ENCODE peak calls at places on chromosomes 1 and 21, in seven cellular contexts. O, R, D, H, S, N and V are unnamed samples.

GRCh38 chr21:45087022-45087823 is 12.8 kb downstream of the ADARB1 start:
- DNase-seq in O (no peak), R (no peak), D (no peak), H (no peak), S (no peak), N (no peak), V (no peak)

GRCh38 chr1:116740726-116741125 is 13.5 kb upstream of the CD2 start:
- DNase-seq in O (no peak), R (no peak), D (no peak), H (no peak), S (no peak), N (no peak), V (no peak)

GRCh38 chr1:33382651-33383415 is 48.1 kb downstream of the PHC2 start:
- DNase-seq in O (peak), R (peak), D (no peak), H (no peak), S (no peak), N (no peak), V (no peak)

GRCh38 chr1:93552751-93553455 is 105.0 kb downstream of the FNBP1L start:
- DNase-seq in O (peak), R (peak), D (no peak), H (no peak), S (no peak), N (no peak), V (peak)

GRCh38 chr1:21651214-21652042 is 17.7 kb downstream of the RAP1GAP start:
- DNase-seq in O (no peak), R (no peak), D (peak), H (peak), S (no peak), N (no peak), V (peak)

GRCh38 chr1:205933672-205934618 is 9.3 kb downstream of the SLC26A9 start:
- DNase-seq in O (peak), R (peak), D (no peak), H (no peak), S (no peak), N (no peak), V (peak)

GRCh38 chr21:36429672-36430546 is 44.7 kb downstream of the CHAF1B start:
- DNase-seq in O (peak), R (peak), D (peak), H (peak), S (peak), N (peak), V (peak)

GRCh38 chr1:229229721-229230135 is 41.2 kb upstream of the RAB4A start:
- DNase-seq in O (peak), R (no peak), D (peak), H (peak), S (peak), N (peak), V (no peak)

GRCh38 chr1:39657402-39657801 is 14.5 kb downstream of the NT5C1A start:
- DNase-seq in O (peak), R (no peak), D (no peak), H (no peak), S (no peak), N (no peak), V (no peak)

GRCh38 chr1:229220163-229220846 is 50.6 kb upstream of the RAB4A start:
- DNase-seq in O (no peak), R (no peak), D (no peak), H (no peak), S (no peak), N (no peak), V (no peak)

GRCh38 chr1:79074975-79075374 is 68.4 kb upstream of the ADGRL4 start:
- DNase-seq in O (peak), R (no peak), D (no peak), H (no peak), S (no peak), N (no peak), V (peak)

GRCh38 chr1:51230501-51231078 is 5.5 kb upstream of the RNF11 start:
- DNase-seq in O (no peak), R (no peak), D (no peak), H (no peak), S (no peak), N (no peak), V (peak)

GRCh38 chr1:169113613-169114119 is 7.2 kb downstream of the ATP1B1 start:
- DNase-seq in O (peak), R (peak), D (no peak), H (no peak), S (no peak), N (no peak), V (peak)

GRCh38 chr1:111227875-111228747 is 598 bp downstream of the CHI3L2 start:
- DNase-seq in O (peak), R (peak), D (no peak), H (peak), S (no peak), N (no peak), V (peak)

GRCh38 chr1:183027031-183027430 is 3.8 kb downstream of the LAMC1 start:
- DNase-seq in O (no peak), R (no peak), D (no peak), H (no peak), S (no peak), N (no peak), V (no peak)

GRCh38 chr1:9628541-9629444 is 22.7 kb upstream of the PIK3CD start:
- DNase-seq in O (no peak), R (no peak), D (no peak), H (no peak), S (no peak), N (no peak), V (no peak)

DNA sequence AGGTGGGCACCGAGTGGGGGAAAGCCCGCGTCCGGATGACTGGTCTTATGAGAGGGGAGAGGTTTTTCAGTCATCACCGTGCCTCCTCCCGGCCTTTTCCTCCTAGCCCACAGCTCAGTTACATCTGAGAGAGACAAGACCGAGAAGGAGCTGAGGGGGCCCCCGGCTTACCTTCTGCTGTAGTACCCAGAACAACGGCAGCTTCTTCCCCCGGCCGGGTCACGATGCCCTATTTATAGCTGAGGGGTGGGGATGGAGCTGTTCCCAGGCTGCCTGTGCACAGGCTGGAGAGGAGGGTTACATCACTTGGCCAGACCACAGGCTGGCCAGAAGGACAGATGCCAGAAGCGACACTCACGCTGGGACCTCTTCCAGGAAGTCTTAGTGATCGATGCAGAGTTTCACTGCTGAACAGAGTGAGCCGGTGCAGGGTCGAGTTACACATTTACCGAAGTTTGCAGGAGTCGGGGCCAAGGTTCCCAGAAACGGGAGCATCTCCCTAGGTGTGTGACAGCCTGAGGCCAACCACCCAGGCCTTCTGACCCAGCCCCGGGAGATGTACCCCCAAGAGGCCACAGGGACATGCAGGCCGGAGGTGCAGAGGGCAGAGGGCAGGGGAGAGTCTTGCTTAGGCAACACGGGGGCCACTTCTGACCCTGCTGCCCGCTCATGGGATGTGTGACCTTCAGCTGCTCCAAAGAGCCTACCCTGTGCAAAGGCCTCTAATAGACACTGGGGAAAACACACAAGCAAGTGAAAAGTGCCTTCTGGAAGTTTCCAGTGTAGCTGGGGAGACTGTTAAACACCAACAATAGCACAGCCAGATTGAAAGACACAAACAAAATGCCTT is at the start of gene AGT:
- DNase-seq in O (peak), R (peak), D (peak), H (peak), S (no peak), N (peak), V (no peak)
- H3K4me3 ChIP-seq in O (no peak), R (no peak), D (no peak), H (peak), S (no peak), N (peak), V (no peak)

DNA sequence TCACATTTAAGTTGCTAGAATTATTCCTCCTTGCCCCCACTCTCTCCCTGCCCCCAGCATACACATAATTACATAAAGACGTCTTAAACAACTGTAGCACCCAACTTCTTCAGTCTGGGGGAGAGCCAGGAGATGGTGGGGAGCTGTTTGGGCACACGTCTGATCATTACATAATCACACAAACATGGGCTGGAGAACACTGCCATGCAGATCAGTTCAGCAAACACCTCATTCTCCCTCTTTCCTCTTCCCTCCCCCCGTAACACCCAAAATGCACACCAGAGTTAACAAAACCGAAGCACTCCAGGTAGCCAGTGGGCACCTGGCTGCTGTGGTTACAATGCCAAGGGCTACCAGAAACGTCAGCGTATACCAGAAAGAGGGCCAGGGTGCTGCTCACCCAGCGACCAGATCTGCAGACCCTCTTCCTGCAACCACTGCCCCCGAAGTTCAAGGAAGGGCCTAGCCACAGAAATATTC is 1.6 kb downstream of the HIVEP3 start:
- DNase-seq in O (no peak), R (no peak), D (no peak), H (no peak), S (no peak), N (no peak), V (no peak)
- H3K4me3 ChIP-seq in O (no peak), R (peak), D (no peak), H (peak), S (no peak), N (peak), V (no peak)

DNA sequence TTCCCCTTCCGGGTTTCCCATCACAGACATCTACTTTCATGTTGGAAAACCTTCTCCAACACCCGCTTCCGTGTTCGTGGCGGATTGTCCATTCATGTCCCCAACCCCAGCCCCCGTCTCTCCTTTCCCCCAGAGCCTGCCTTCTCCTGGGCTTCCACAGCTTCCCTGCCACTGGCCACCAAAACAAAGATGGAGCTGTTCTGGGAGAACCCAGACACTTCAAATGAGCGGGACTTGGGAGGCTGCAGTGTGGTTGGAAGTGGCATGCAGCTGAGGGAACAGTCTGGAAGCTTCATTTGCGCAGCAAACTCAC is 2.8 kb downstream of the EFHD2 start:
- DNase-seq in O (no peak), R (no peak), D (no peak), H (no peak), S (no peak), N (no peak), V (no peak)
- H3K4me3 ChIP-seq in O (no peak), R (no peak), D (no peak), H (no peak), S (no peak), N (peak), V (no peak)

GRCh38 chr21:41926807-41927171 is 27.0 kb downstream of the C2CD2 start:
- DNase-seq in O (no peak), R (no peak), D (no peak), H (no peak), S (no peak), N (no peak), V (no peak)
- H3K4me3 ChIP-seq in O (peak), R (peak), D (peak), H (peak), S (no peak), N (peak), V (peak)

GRCh38 chr1:2115008-2115921 is 65.1 kb downstream of the PRKCZ start:
- DNase-seq in O (no peak), R (no peak), D (no peak), H (no peak), S (no peak), N (peak), V (no peak)
- H3K4me3 ChIP-seq in O (no peak), R (no peak), D (no peak), H (no peak), S (no peak), N (no peak), V (no peak)

DNA sequence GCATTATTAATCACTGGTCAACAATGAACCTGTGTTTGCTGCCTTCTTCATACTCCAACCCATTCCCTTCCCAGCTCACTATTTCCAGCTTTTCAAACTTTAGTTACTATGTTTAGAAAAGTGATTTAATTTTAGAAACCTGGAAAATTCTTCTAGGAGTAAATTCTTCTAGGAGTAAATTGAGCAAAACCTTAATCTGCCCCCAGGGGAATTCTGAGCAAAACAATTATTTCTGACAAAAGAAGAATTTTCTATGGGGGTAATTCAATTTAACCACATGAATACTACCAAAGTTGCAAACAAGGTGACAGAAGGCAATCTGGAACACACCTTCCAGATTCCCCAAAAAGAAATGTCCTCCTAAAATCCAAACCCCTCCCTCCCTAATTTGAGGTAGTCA is 1.8 kb downstream of the LUZP1 start:
- DNase-seq in O (no peak), R (no peak), D (no peak), H (no peak), S (no peak), N (no peak), V (no peak)
- H3K4me3 ChIP-seq in O (peak), R (peak), D (peak), H (peak), S (no peak), N (peak), V (peak)

DNA sequence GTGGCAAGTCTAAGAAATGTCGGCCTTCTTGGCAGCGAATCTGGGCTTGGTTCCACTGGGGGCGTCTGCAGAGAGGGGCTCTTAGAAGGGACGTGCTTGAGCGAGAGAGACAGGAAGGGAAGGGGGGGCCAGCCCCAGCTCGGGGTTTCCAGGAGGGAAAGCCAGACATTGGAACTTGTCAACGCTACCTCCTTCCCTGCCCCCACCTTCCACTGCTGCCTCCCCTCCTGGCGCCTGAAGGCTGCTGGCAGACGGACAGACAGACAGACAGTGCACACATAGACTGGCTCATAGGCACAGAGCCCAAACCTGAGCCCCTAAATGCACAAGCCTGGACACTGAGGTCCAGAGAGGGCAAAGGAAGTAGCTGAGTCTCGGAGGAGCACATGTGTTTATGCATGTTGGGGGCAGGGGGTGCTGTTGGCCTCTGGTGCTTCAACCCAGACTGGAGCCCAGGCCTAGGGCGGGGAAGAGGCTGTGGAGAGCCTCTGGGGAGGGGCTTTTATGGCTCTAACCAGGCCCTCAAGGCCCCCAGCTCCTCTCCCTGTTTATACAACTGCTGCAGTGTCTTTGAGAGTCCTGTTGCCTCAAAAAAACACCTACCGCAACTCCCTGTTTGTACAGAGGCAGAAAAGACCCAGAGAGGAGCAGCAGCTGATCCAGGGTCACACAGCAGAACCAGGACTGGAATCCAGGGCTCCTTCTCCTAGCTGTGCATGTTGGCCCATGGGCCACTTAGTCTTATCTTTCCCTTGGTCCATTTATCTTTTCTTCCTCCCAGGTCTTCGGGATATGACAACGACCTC is 33.1 kb upstream of the WASF2 start:
- DNase-seq in O (peak), R (no peak), D (peak), H (peak), S (no peak), N (peak), V (no peak)
- H3K4me3 ChIP-seq in O (no peak), R (no peak), D (no peak), H (no peak), S (no peak), N (peak), V (no peak)

DNA sequence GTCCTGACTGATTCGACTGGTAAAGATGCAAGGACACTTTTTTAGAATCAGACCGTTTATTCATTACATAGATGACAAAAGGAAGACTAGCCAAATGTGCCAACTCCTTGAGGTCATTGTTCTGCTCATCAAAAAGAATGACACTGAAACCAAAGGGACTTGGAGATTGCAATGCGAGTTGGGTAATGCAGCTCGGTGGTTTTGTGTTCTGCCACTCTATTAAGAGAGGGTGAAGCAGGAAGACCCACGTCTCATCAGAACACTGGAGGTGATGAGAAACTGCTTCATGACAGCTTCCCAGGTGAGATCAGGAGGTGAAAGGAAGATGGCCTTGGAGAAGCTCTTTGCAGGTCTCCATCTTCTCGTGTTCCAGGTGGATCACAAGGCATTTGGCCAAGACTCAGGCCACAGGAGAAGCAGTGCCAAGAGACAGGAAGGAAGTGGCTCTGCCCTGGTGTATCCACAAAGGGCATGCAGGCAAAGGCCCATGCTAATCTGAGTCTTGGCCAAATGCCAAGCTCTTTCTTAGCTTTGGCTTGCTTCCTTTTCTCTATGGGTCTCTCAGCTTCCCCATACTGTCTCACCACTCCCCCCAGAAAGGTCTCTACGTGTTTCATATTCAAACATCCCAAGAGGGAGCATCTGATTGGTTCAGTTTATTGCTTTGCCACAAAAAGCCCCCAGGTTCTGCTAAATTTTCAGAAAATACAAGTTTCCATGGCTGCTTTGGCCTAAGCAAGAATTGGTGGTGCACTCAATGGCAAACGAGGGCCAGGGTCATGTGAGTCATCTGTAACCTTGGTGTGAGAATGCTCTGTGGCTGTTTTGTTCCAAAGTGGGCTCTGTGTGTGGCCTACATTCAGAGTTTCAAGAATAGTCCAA is 5.7 kb upstream of the CCT8 start:
- DNase-seq in O (peak), R (peak), D (no peak), H (peak), S (no peak), N (no peak), V (no peak)
- H3K4me3 ChIP-seq in O (no peak), R (no peak), D (no peak), H (no peak), S (no peak), N (no peak), V (no peak)